ENCODE peak calls at places on chromosomes 12 and 14, in seven cellular contexts. S is body of pancreas; F is type B pancreatic cell; X is osteoblast; O is SK-N-MC; Y is stimulated activated CD4-positive, alpha-beta T cell treated with anti-CD3 and anti-CD28 coated beads, Interleukin-4, amount 100 ng/mL, for 48 hours; W is tibial nerve. Q is an unnamed sample.

GRCh38 chr12:113961921-113962710 is 4.0 kb downstream of the RBM19 start:
- DNase-seq in S (no peak), X (peak), W (no peak), O (no peak), F (no peak), Y (peak), Q (no peak)

GRCh38 chr14:88834883-88835431 is 10.5 kb downstream of the TTC8 start:
- DNase-seq in W (no peak), Y (no peak), S (no peak), F (no peak), X (peak), O (no peak), Q (no peak)

GRCh38 chr12:111636209-111636928 is 37.3 kb upstream of the ATXN2 start:
- DNase-seq in Y (no peak), F (peak), W (peak), X (peak), O (peak), S (peak), Q (peak)

GRCh38 chr12:61654698-61655097 is 605.5 kb upstream of the USP15 start:
- DNase-seq in F (no peak), Y (no peak), O (no peak), X (no peak), S (no peak), W (no peak), Q (no peak)

GRCh38 chr14:53011053-53011462 is 60.2 kb upstream of the FERMT2 start:
- DNase-seq in Y (no peak), S (peak), O (no peak), W (peak), F (no peak), X (peak), Q (peak)

GRCh38 chr14:95311752-95312151 is 8.0 kb downstream of the CLMN start:
- DNase-seq in O (no peak), W (no peak), F (no peak), S (no peak), Y (no peak), X (no peak), Q (no peak)

GRCh38 chr12:71041481-71041880 is 116.3 kb downstream of the TSPAN8 start:
- DNase-seq in F (no peak), X (no peak), Y (no peak), W (no peak), S (no peak), O (no peak), Q (no peak)

GRCh38 chr12:78229491-78230209 is 399.0 kb downstream of the NAV3 start:
- DNase-seq in Y (no peak), W (no peak), S (peak), F (no peak), O (peak), X (no peak), Q (peak)

GRCh38 chr12:37543131-37543965 is 773.2 kb upstream of the ALG10B start:
- DNase-seq in F (no peak), W (no peak), O (no peak), S (no peak), Y (no peak), X (peak), Q (no peak)

GRCh38 chr14:56378474-56378873 is 201.1 kb upstream of the TMEM260 start:
- DNase-seq in Y (no peak), O (no peak), X (no peak), W (no peak), F (no peak), S (no peak), Q (no peak)

GRCh38 chr12:20264608-20265114 is 103.7 kb upstream of the PDE3A start:
- DNase-seq in F (no peak), W (no peak), X (no peak), S (no peak), O (no peak), Y (no peak), Q (no peak)

GRCh38 chr12:115623764-115624334 is 653.6 kb downstream of the MED13L start:
- DNase-seq in Y (no peak), F (no peak), W (no peak), S (no peak), X (no peak), O (no peak), Q (no peak)

GRCh38 chr12:56126732-56127239 is 1.3 kb upstream of the ESYT1 start:
- DNase-seq in S (no peak), X (no peak), Y (no peak), W (no peak), O (no peak), F (no peak), Q (no peak)

GRCh38 chr14:90617942-90618341 is 198.3 kb downstream of the TTC7B start:
- DNase-seq in X (no peak), O (no peak), W (no peak), S (no peak), Y (no peak), F (no peak), Q (no peak)

GRCh38 chr12:113340061-113340460 is 5.2 kb upstream of the SLC8B1 start:
- DNase-seq in Y (no peak), W (no peak), O (peak), F (no peak), S (no peak), X (no peak), Q (no peak)

GRCh38 chr12:92927055-92927435 is 2.0 kb downstream of the EEA1 start:
- DNase-seq in Y (peak), O (peak), F (no peak), X (peak), W (no peak), S (no peak), Q (no peak)